ENCODE peak calls at places on chromosome 5, in ten cellular contexts. W is AG09309, I is left ventricle myocardium inferior, G is heart right ventricle, Y is WERI-Rb-1, P is mucosa of descending colon, K is spleen, D is tibial artery, O is cardiac fibroblast, A is tibial nerve. T is an unnamed sample.
A peak's percentile ranks its signal among the peaks of the same experiment; 100 is the strongest.

GRCh38 chr5:132456553-132457361 is 33.8 kb downstream of the IRF1 start:
- DNase-seq in W (no peak), Y (no peak), O (peak; percentile 52), I (peak; percentile 56), D (peak; percentile 68), A (no peak), K (peak; percentile 95), P (peak; percentile 75), G (no peak), T (no peak)

GRCh38 chr5:179883163-179883562 is 24.5 kb downstream of the TBC1D9B start:
- DNase-seq in D (no peak), I (no peak), W (no peak), K (no peak), O (no peak), Y (no peak), G (no peak), P (no peak), A (no peak), T (no peak)

GRCh38 chr5:149641000-149641576 is 59.8 kb downstream of the ARHGEF37 start:
- DNase-seq in Y (no peak), I (no peak), W (no peak), P (peak; percentile 93), O (peak; percentile 69), D (peak; percentile 53), G (no peak), A (no peak), K (no peak), T (no peak)

GRCh38 chr5:135372654-135373381 is 26.2 kb downstream of the MACROH2A1 start:
- DNase-seq in K (peak; percentile 42), G (no peak), P (no peak), D (no peak), W (no peak), O (no peak), I (no peak), A (no peak), Y (no peak), T (no peak)

GRCh38 chr5:116084231-116084630 is 594 bp upstream of the COMMD10 start:
- DNase-seq in I (no peak), Y (peak; percentile 48), A (no peak), P (peak; percentile 37), O (peak; percentile 49), K (peak; percentile 79), G (no peak), D (no peak), W (no peak), T (no peak)

GRCh38 chr5:136819526-136820302 is 454.4 kb upstream of the TRPC7 start:
- DNase-seq in I (no peak), O (no peak), Y (peak; percentile 20), D (no peak), P (no peak), W (no peak), A (no peak), K (no peak), G (no peak), T (no peak)

GRCh38 chr5:74595143-74595915 is 45.2 kb downstream of the ENC1 start:
- DNase-seq in D (no peak), K (no peak), Y (no peak), W (no peak), A (no peak), O (peak; percentile 92), P (no peak), G (no peak), I (no peak), T (peak; percentile 30)

GRCh38 chr5:130333089-130333488 is 428.8 kb downstream of the CHSY3 start:
- DNase-seq in K (no peak), A (no peak), G (no peak), Y (no peak), W (peak; percentile 16), D (no peak), I (no peak), P (no peak), O (peak; percentile 70), T (peak; percentile 8)

GRCh38 chr5:55333017-55333416 is 25.2 kb downstream of the MTREX start:
- DNase-seq in A (no peak), D (no peak), G (no peak), P (no peak), O (no peak), K (no peak), W (no peak), I (no peak), Y (no peak), T (no peak)

GRCh38 chr5:172932313-172933017 is 26.8 kb upstream of the RPL26L1 start:
- DNase-seq in P (peak; percentile 74), D (peak; percentile 87), K (peak; percentile 96), G (peak; percentile 79), A (peak; percentile 49), W (no peak), O (peak; percentile 77), Y (peak; percentile 55), I (peak; percentile 70), T (no peak)

GRCh38 chr5:154193636-154194035 is 3.1 kb downstream of the GALNT10 start:
- DNase-seq in Y (no peak), O (no peak), A (no peak), K (no peak), W (no peak), P (no peak), G (no peak), I (no peak), D (no peak), T (no peak)

GRCh38 chr5:117302949-117303348 is 728.3 kb upstream of the SEMA6A start:
- DNase-seq in I (no peak), Y (no peak), D (no peak), A (no peak), O (no peak), K (no peak), W (no peak), P (no peak), G (no peak), T (no peak)

GRCh38 chr5:60325870-60326269 is 374.1 kb downstream of the DEPDC1B start:
- DNase-seq in I (no peak), G (no peak), W (no peak), Y (no peak), D (no peak), A (no peak), P (no peak), O (no peak), K (no peak), T (no peak)

GRCh38 chr5:24272735-24273134 is 372.0 kb downstream of the CDH10 start:
- DNase-seq in G (no peak), A (no peak), Y (no peak), P (no peak), I (no peak), O (no peak), W (no peak), D (no peak), K (no peak), T (no peak)

GRCh38 chr5:31364881-31365636 is 166.8 kb downstream of the DROSHA start:
- DNase-seq in Y (no peak), D (no peak), K (no peak), G (no peak), W (peak; percentile 66), A (no peak), P (no peak), I (no peak), O (peak; percentile 31), T (no peak)

GRCh38 chr5:175728885-175729828 is 71.3 kb downstream of the HRH2 start:
- DNase-seq in A (no peak), D (peak; percentile 51), K (no peak), W (no peak), P (no peak), Y (peak; percentile 83), I (no peak), O (peak; percentile 14), G (peak; percentile 32), T (no peak)
- TF ChIP-seq CTCF in A (no peak), D (no peak), K (no peak), W (peak; percentile 25), P (no peak), Y (peak; percentile 78), I (no peak), O (peak; percentile 8), G (no peak), T (no peak)

GRCh38 chr5:109690456-109691247 is 925 bp downstream of the MAN2A1 start:
- DNase-seq in Y (peak; percentile 65), I (peak; percentile 76), D (peak; percentile 91), G (peak; percentile 70), A (peak; percentile 63), K (peak; percentile 93), W (peak; percentile 59), P (peak; percentile 81), O (peak; percentile 86), T (peak; percentile 52)

GRCh38 chr5:109688999-109689739 is 558 bp upstream of the MAN2A1 start:
- DNase-seq in D (peak; percentile 93), W (no peak), O (peak; percentile 93), K (peak; percentile 96), I (peak; percentile 89), P (peak; percentile 90), A (peak; percentile 74), G (peak; percentile 90), Y (peak; percentile 78), T (peak; percentile 54)

GRCh38 chr5:109689740-109690455 is at the start of gene MAN2A1:
- DNase-seq in D (peak; percentile 90), O (peak; percentile 76), I (peak; percentile 77), Y (peak; percentile 66), P (peak; percentile 87), A (peak; percentile 67), W (no peak), G (peak; percentile 81), K (no peak), T (no peak)

GRCh38 chr5:109691248-109691574 is 1.5 kb downstream of the MAN2A1 start:
- DNase-seq in O (no peak), A (no peak), Y (no peak), K (no peak), P (no peak), I (no peak), D (no peak), W (no peak), G (no peak), T (no peak)

GRCh38 chr5:109688647-109688998 is 1.1 kb upstream of the MAN2A1 start:
- DNase-seq in O (no peak), I (no peak), D (no peak), P (peak; percentile 82), G (no peak), Y (no peak), A (no peak), W (no peak), K (no peak), T (no peak)
- H3K4me3 ChIP-seq in O (peak overlapping the region; percentile 40), I (peak overlapping the region; percentile 95), D (peak overlapping the region; percentile 75), P (no peak overlapping the region), G (peak overlapping the region; percentile 81), Y (peak overlapping the region; percentile 33), A (peak overlapping the region; percentile 98), W (no peak overlapping the region), K (peak overlapping the region; percentile 85), T (peak overlapping the region; percentile 58)

GRCh38 chr5:28012538-28012937 is 974.2 kb upstream of the CDH9 start:
- DNase-seq in K (no peak), Y (no peak), I (no peak), O (no peak), G (no peak), D (no peak), P (no peak), W (no peak), A (no peak), T (no peak)
- TF ChIP-seq CTCF in K (no peak), Y (peak; percentile 19), I (no peak), O (no peak), G (no peak), D (no peak), P (no peak), W (no peak), A (no peak), T (no peak)

DNA sequence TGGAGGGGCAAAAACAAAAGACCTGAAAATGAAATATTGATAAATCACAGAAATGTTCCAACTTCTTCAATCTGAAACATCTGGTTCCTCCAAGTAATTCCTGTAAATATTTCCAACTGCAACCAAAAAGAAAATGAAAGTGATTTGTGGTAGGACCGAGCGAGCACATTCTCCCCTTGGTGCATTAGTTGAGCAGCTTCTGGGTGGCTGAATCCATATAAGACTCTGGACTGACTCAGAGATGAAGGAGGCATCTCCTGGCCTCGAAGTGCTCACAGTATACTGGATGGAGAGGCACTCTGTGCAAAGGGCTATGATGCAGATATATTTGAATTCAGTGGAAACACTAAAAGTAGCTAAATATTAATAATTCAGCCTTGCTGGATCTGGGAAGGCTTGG is 265.0 kb downstream of the MARCHF11 start:
- DNase-seq in D (no peak), K (no peak), G (no peak), Y (no peak), P (no peak), I (no peak), O (peak; percentile 18), A (no peak), W (peak; percentile 18), T (no peak)
- H3K4me3 ChIP-seq in D (no peak overlapping the region), K (no peak overlapping the region), G (peak overlapping the region; percentile 28), Y (no peak overlapping the region), P (no peak overlapping the region), I (peak overlapping the region; percentile 48), O (peak overlapping the region; percentile 16), A (no peak overlapping the region), W (no peak overlapping the region), T (no peak overlapping the region)

T was measured in AG04450.